ENCODE peak calls at places on chromosome X, in eight cellular contexts. I, M, K, Z, R, U, O and S are unnamed samples.

GRCh38 chrX:136156560-136157117 is 9.3 kb downstream of the FHL1 start:
- DNase-seq in Z (no peak), K (no peak), I (no peak), M (no peak), U (no peak), R (no peak), O (no peak), S (no peak)

GRCh38 chrX:40084471-40084870 is 13.3 kb downstream of the BCOR start:
- DNase-seq in I (no peak), K (no peak), M (no peak), O (no peak), Z (no peak), R (no peak), U (no peak), S (no peak)

GRCh38 chrX:40733691-40734090 is 1.7 kb downstream of the MED14 start:
- DNase-seq in U (no peak), M (no peak), Z (no peak), I (no peak), K (no peak), R (peak), O (no peak), S (no peak)

GRCh38 chrX:26915064-26915463 is 548.1 kb downstream of the PPP4R3C start:
- DNase-seq in M (no peak), R (no peak), Z (no peak), K (no peak), O (peak), I (no peak), U (no peak), S (no peak)

GRCh38 chrX:152641256-152641875 is 3.7 kb downstream of the GABRQ start:
- DNase-seq in I (no peak), U (no peak), M (no peak), R (no peak), K (no peak), Z (no peak), O (no peak), S (no peak)

GRCh38 chrX:55264816-55265215 is at the start of gene PAGE3:
- DNase-seq in K (no peak), U (no peak), O (no peak), R (no peak), M (no peak), I (no peak), Z (no peak), S (no peak)

GRCh38 chrX:30217465-30217864 is 2.1 kb downstream of the MAGEB2 start:
- DNase-seq in M (no peak), R (no peak), I (no peak), O (no peak), Z (no peak), U (no peak), K (no peak), S (no peak)

GRCh38 chrX:55907968-55908607 is 190.5 kb downstream of the RRAGB start:
- DNase-seq in K (no peak), M (peak), R (no peak), U (peak), Z (peak), O (peak), I (peak), S (peak)

DNA sequence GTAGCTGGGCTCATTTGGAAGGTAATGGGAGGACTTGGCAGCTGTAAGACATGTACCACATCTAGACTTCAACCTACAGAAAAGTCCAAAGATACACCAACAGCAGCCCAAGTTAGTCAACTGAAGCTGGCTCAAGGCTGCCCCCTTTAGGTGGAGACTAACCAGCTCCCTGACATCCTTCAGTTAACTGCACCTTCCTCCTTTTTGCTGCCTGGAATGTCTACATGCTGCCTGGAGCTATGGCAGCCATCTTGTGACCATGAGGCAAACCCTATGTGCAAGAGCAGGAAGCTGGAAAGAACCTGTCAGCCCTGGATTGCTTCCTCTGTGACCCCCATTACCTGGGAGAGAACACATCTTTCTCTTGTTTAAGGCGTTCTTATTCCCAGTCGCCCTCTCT is 25.8 kb downstream of the ARSD start:
- DNase-seq in I (no peak), K (no peak), M (no peak), U (no peak), O (no peak), Z (no peak), R (no peak), S (no peak)
- TF ChIP-seq CTCF in I (no peak), K (no peak), M (no peak), U (no peak), O (peak), Z (no peak), R (peak), S (no peak)

DNA sequence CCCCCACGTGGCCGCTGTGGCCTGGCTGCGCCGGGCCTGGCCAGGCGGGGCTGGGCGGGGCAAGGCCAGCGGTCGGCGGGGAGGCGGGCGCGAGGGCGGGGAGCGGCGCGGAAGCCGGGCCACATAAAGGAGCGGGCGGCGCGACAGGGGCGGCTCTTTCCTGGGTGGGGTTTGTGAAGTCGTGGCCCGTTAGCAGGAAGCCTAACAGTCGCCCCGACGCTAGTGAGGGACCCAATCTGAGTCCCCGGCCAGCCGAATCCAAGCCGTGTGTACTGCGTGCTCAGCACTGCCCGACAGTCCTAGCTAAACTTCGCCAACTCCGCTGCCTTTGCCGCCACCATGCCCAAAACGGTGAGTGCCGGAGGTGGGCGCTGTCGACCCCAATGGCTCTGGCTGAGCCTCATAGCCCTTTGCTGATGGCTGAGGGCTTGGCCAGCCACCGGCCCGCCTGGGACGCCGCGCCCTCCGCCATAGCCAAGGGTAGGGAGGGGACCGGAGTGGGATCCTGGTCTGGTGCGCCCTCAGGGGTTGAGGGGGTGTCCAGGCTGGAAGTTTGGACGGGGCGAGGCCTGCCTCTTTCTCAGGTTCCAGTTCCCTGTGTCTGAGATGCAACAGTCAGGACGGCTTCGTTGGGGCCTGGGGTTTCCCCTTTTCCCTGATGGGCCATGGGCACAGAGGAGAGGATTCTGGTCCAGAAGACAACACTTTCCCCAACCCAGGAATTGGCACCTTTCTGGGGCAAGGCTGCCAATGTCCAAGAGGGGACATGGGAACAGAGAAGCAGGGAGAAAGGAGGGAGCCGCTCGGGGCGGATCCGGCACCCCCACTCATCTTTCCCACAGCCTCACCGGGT is at the start of gene MSN:
- DNase-seq in R (peak), Z (peak), M (peak), U (peak), I (peak), O (peak), K (peak), S (peak)
- H3K4me3 ChIP-seq in R (peak), Z (peak), M (peak), U (peak), I (peak), O (peak), K (peak), S (peak)

GRCh38 chrX:52934704-52935468 is 23.4 kb downstream of the FAM156A start:
- DNase-seq in O (peak), K (peak), R (peak), Z (peak), U (peak), I (peak), M (peak), S (peak)
- H3K27ac ChIP-seq in O (peak), K (peak), R (peak), Z (peak), U (peak), I (peak), M (peak), S (peak)

DNA sequence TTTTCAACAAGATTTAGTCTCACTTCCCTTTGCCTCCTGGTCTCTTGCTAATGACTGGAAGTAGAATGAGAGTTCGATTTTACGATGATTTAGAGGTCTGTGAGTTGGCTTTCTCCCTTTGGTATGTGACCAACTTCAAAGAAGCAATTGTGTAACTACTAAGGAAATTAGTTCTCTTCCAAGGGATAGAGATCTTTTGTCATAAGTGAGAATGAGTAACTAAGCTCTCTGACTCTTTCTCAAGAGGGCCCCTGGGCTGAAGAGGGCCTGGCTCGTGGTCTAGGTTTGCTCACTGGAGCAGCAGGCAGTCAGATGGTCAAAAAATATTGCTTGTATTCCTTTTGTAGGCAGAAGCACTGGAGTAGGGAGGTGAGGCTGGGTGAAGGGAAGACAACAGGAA is 176.3 kb downstream of the ENOX2 start:
- DNase-seq in Z (no peak), I (peak), R (no peak), O (no peak), M (no peak), K (peak), U (no peak), S (no peak)
- TF ChIP-seq CTCF in Z (no peak), I (no peak), R (no peak), O (no peak), M (no peak), K (no peak), U (no peak), S (no peak)

GRCh38 chrX:15646543-15646942 is 18.1 kb downstream of the CLTRN start:
- DNase-seq in R (peak), M (no peak), Z (no peak), O (no peak), I (no peak), U (peak), K (no peak), S (no peak)

GRCh38 chrX:15646031-15646430 is 18.6 kb downstream of the CLTRN start:
- DNase-seq in O (no peak), M (no peak), I (no peak), U (peak), R (no peak), Z (no peak), K (no peak), S (no peak)

GRCh38 chrX:15645266-15645665 is 19.3 kb downstream of the CLTRN start:
- DNase-seq in Z (no peak), K (no peak), O (no peak), R (no peak), I (no peak), M (no peak), U (no peak), S (no peak)

GRCh38 chrX:15644560-15644872 is 20.1 kb downstream of the CLTRN start:
- DNase-seq in O (no peak), R (no peak), K (no peak), I (no peak), U (no peak), Z (no peak), M (no peak), S (no peak)

DNA sequence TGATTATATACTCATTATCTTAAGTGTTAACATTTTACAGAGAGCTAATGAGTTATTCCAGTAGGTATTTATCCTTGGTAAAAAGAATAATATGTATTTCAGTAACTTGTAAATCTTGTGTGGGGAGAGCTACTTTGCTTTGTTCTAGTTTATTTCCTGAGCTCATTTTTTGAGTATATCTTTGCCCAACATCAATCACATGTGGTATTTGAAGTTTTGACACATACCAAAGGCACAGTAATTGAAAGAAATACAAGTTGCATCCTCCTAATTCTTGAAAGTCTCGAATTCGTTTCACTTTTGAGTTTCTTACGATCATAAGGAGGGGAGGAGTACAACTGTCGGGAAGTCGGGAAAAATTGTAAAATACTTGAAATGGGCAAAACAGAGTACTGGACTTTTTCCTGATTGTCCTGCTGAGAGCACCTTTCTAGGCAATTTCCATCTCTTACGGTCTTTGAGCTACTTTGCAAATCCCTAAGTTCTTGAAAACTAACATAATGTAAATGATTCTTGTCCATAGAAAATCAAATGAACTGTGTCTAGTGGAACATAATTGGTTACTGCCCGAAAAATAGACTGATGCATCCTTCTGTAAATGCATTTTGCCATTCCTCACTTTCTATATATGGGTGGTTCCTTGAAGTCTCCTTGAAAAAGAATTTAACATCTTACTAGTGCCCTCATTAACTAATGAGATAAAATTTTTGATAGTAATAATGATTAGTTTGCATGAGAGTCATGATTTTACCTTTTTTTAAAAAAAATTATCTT is 20.6 kb downstream of the CLTRN start:
- DNase-seq in M (no peak), O (no peak), R (no peak), K (no peak), Z (no peak), U (no peak), I (no peak), S (no peak)
- H3K4me3 ChIP-seq in M (no peak), O (no peak), R (no peak), K (no peak), Z (no peak), U (no peak), I (no peak), S (no peak)

GRCh38 chrX:150205011-150205410 is 158.1 kb upstream of the MAMLD1 start:
- DNase-seq in I (no peak), Z (no peak), M (peak), R (peak), K (no peak), O (no peak), U (no peak), S (peak)
- H3K27ac ChIP-seq in I (no peak), Z (no peak), M (no peak), R (no peak), K (no peak), O (no peak), U (no peak), S (no peak)